ENCODE peak calls at places on chromosomes 2 and 18, in ten cellular contexts. M, E, G, P, S, F, N, D, C and W are unnamed samples.

GRCh38 chr2:180573951-180574350 is 406.5 kb upstream of the UBE2E3 start:
- DNase-seq in M (no peak), E (no peak), G (no peak), P (no peak), S (no peak), F (no peak), N (no peak), D (no peak), C (no peak), W (no peak)

GRCh38 chr2:73987109-73987947 is 2.6 kb downstream of the TET3 start:
- DNase-seq in M (no peak), E (no peak), G (peak; percentile 79), P (peak; percentile 64), S (no peak), F (no peak), N (no peak), D (no peak), C (no peak), W (peak; percentile 64)

GRCh38 chr2:156430978-156431358 is 5.2 kb upstream of the GPD2 start:
- DNase-seq in M (no peak), E (peak; percentile 54), G (no peak), P (no peak), S (no peak), F (no peak), N (no peak), D (no peak), C (peak; percentile 45), W (no peak)

GRCh38 chr2:208406474-208407451 is at the start of gene PTH2R:
- DNase-seq in M (no peak), E (no peak), G (no peak), P (no peak), S (no peak), F (no peak), N (peak; percentile 10), D (no peak), C (peak; percentile 14), W (no peak)

GRCh38 chr2:150792780-150793300 is 305.4 kb upstream of the RND3 start:
- DNase-seq in M (no peak), E (no peak), G (no peak), P (no peak), S (no peak), F (no peak), N (no peak), D (no peak), C (no peak), W (no peak)

GRCh38 chr2:54838585-54839035 is 115.1 kb downstream of the EML6 start:
- DNase-seq in M (peak; percentile 81), E (peak; percentile 69), G (peak; percentile 53), P (peak; percentile 77), S (peak; percentile 55), F (peak; percentile 64), N (peak; percentile 27), D (peak; percentile 52), C (peak; percentile 62), W (peak; percentile 67)

GRCh38 chr2:98459776-98460175 is 15.1 kb downstream of the INPP4A start:
- DNase-seq in M (peak; percentile 55), E (no peak), G (no peak), P (peak; percentile 33), S (no peak), F (no peak), N (no peak), D (no peak), C (no peak), W (no peak)

GRCh38 chr18:61535401-61535800 is 202.2 kb downstream of the CDH20 start:
- DNase-seq in M (no peak), E (no peak), G (no peak), P (no peak), S (no peak), F (no peak), N (no peak), D (no peak), C (no peak), W (no peak)

GRCh38 chr2:238295144-238296112 is 7.0 kb upstream of the PER2 start:
- DNase-seq in M (peak; percentile 25), E (no peak), G (no peak), P (no peak), S (no peak), F (no peak), N (no peak), D (no peak), C (no peak), W (no peak)

GRCh38 chr2:213150315-213150951 is 979 bp downstream of the IKZF2 start:
- DNase-seq in M (no peak), E (no peak), G (peak; percentile 23), P (no peak), S (no peak), F (no peak), N (no peak), D (no peak), C (no peak), W (peak; percentile 13)

GRCh38 chr2:70083344-70084156 is 3.7 kb upstream of the PCBP1 start:
- DNase-seq in M (peak; percentile 48), E (no peak), G (no peak), P (no peak), S (no peak), F (no peak), N (no peak), D (peak; percentile 87), C (no peak), W (peak; percentile 62)

GRCh38 chr2:222884765-222885424 is 24.1 kb downstream of the ACSL3 start:
- DNase-seq in M (no peak), E (no peak), G (no peak), P (no peak), S (no peak), F (no peak), N (no peak), D (no peak), C (no peak), W (no peak)

GRCh38 chr2:121887513-121888188 is 132.2 kb downstream of the TSN start:
- DNase-seq in M (no peak), E (no peak), G (no peak), P (no peak), S (no peak), F (no peak), N (no peak), D (no peak), C (no peak), W (no peak)

GRCh38 chr18:12839526-12840196 is 44.4 kb downstream of the PTPN2 start:
- DNase-seq in M (no peak), E (no peak), G (no peak), P (no peak), S (no peak), F (no peak), N (no peak), D (no peak), C (no peak), W (no peak)

GRCh38 chr2:233851169-233851568 is 3.2 kb downstream of the HJURP start:
- DNase-seq in M (no peak), E (no peak), G (no peak), P (no peak), S (no peak), F (no peak), N (no peak), D (no peak), C (no peak), W (no peak)

GRCh38 chr2:233848276-233848675 is 6.1 kb downstream of the HJURP start:
- DNase-seq in M (peak; percentile 42), E (no peak), G (no peak), P (no peak), S (no peak), F (no peak), N (no peak), D (no peak), C (no peak), W (no peak)

GRCh38 chr2:233849607-233850271 is 4.6 kb downstream of the HJURP start:
- DNase-seq in M (no peak), E (no peak), G (no peak), P (no peak), S (no peak), F (no peak), N (no peak), D (no peak), C (no peak), W (no peak)

GRCh38 chr2:233852056-233852455 is 2.3 kb downstream of the HJURP start:
- DNase-seq in M (no peak), E (no peak), G (no peak), P (peak; percentile 23), S (no peak), F (no peak), N (no peak), D (no peak), C (no peak), W (no peak)

DNA sequence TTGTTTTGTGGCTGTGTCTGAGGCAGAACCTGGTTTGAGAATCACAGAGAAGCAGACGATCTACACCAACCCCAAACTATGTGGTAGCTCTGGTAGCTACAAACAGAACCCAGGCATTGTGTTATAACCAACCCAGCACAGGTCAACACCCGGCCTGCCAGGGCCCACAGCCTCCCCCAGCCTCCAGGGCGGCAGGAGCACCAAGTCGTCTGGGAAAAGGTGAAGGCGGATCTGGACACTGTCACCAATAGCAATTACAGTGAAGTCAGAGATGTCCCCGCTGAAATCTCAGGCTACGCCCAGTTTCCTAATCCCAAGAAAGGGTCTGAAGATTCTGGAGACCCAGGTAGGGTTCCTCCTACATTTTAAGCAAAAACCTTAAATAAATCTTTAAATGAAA is 3.6 kb downstream of the HJURP start:
- DNase-seq in M (no peak), E (no peak), G (no peak), P (no peak), S (no peak), F (no peak), N (no peak), D (no peak), C (no peak), W (no peak)
- TF ChIP-seq EP300 in M (no peak), E (no peak), G (no peak), P (no peak), S (no peak), F (no peak), N (no peak), D (no peak), C (no peak), W (no peak)

DNA sequence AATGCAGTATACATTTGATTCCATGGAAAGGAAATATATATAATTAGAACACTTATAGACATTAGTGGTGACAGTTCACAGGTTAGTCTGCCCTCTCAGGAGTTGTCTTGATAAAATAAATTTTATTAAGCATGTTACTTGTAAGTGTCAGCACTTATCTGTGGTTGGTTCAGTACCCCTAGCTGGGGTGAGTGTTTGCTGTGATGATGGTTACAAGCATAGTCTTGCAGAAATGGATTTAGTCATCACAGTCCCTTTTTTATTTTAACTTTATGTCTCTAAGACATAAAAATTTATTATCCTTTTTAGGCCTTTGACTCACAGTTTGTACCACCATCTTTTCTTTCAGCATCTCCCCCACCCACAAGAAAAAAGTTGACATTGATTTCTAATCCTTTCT is 52.1 kb downstream of the NCK2 start:
- DNase-seq in M (no peak), E (no peak), G (no peak), P (no peak), S (no peak), F (no peak), N (no peak), D (no peak), C (no peak), W (no peak)
- TF ChIP-seq EP300 in M (no peak), E (no peak), G (no peak), P (no peak), S (no peak), F (no peak), N (no peak), D (no peak), C (no peak), W (no peak)

GRCh38 chr18:32777049-32777448 is 4.2 kb upstream of the KLHL14 start:
- DNase-seq in M (peak; percentile 85), E (no peak), G (no peak), P (no peak), S (no peak), F (no peak), N (no peak), D (peak; percentile 46), C (no peak), W (no peak)
- TF ChIP-seq EP300 in M (peak; percentile 29), E (no peak), G (no peak), P (no peak), S (no peak), F (no peak), N (no peak), D (no peak), C (no peak), W (no peak)

GRCh38 chr18:36532394-36532793 is 234.9 kb downstream of the FHOD3 start:
- DNase-seq in M (no peak), E (no peak), G (no peak), P (no peak), S (no peak), F (no peak), N (no peak), D (no peak), C (no peak), W (no peak)
- TF ChIP-seq EP300 in M (no peak), E (no peak), G (no peak), P (no peak), S (no peak), F (no peak), N (no peak), D (no peak), C (no peak), W (no peak)